ENCODE peak calls at places on chromosomes 3 and 15, in eight cellular contexts. One of them, this sample, is unnamed.

GRCh38 chr3:126307591-126308393 is 49.4 kb downstream of the KLF15 start:
- DNase-seq in esophagus muscularis mucosa: peak
- DNase-seq in fibroblast of lung: no peak
- DNase-seq in fibroblast of the aortic adventitia: no peak
- DNase-seq in cardiac fibroblast: no peak
- DNase-seq in stomach: no peak
- DNase-seq in suprapubic skin: no peak
- DNase-seq in pancreas: no peak
- DNase-seq in this sample: no peak

GRCh38 chr3:184037816-184038215 is 6.3 kb downstream of the HTR3D start:
- DNase-seq in esophagus muscularis mucosa: no peak
- DNase-seq in fibroblast of lung: no peak
- DNase-seq in fibroblast of the aortic adventitia: no peak
- DNase-seq in cardiac fibroblast: no peak
- DNase-seq in stomach: no peak
- DNase-seq in suprapubic skin: no peak
- DNase-seq in pancreas: no peak
- DNase-seq in this sample: no peak

GRCh38 chr15:57667171-57667924 is 39.2 kb upstream of the POLR2M start:
- DNase-seq in esophagus muscularis mucosa: peak
- DNase-seq in fibroblast of lung: peak
- DNase-seq in fibroblast of the aortic adventitia: peak
- DNase-seq in cardiac fibroblast: peak
- DNase-seq in stomach: no peak
- DNase-seq in suprapubic skin: no peak
- DNase-seq in pancreas: no peak
- DNase-seq in this sample: peak

GRCh38 chr3:17412950-17413530 is 329.4 kb downstream of the TBC1D5 start:
- DNase-seq in esophagus muscularis mucosa: no peak
- DNase-seq in fibroblast of lung: peak
- DNase-seq in fibroblast of the aortic adventitia: peak
- DNase-seq in cardiac fibroblast: peak
- DNase-seq in stomach: no peak
- DNase-seq in suprapubic skin: no peak
- DNase-seq in pancreas: no peak
- DNase-seq in this sample: peak

GRCh38 chr3:113677745-113678144 is 18.7 kb downstream of the USF3 start:
- DNase-seq in esophagus muscularis mucosa: no peak
- DNase-seq in fibroblast of lung: no peak
- DNase-seq in fibroblast of the aortic adventitia: no peak
- DNase-seq in cardiac fibroblast: no peak
- DNase-seq in stomach: no peak
- DNase-seq in suprapubic skin: no peak
- DNase-seq in pancreas: no peak
- DNase-seq in this sample: no peak

GRCh38 chr3:157810924-157811718 is 295.1 kb downstream of the SHOX2 start:
- DNase-seq in esophagus muscularis mucosa: no peak
- DNase-seq in fibroblast of lung: no peak
- DNase-seq in fibroblast of the aortic adventitia: no peak
- DNase-seq in cardiac fibroblast: no peak
- DNase-seq in stomach: no peak
- DNase-seq in suprapubic skin: no peak
- DNase-seq in pancreas: no peak
- DNase-seq in this sample: no peak

GRCh38 chr3:132315851-132316250 is 1.4 kb upstream of the ACP3 start:
- DNase-seq in esophagus muscularis mucosa: no peak
- DNase-seq in fibroblast of lung: peak
- DNase-seq in fibroblast of the aortic adventitia: peak
- DNase-seq in cardiac fibroblast: peak
- DNase-seq in stomach: no peak
- DNase-seq in suprapubic skin: no peak
- DNase-seq in pancreas: no peak
- DNase-seq in this sample: no peak

GRCh38 chr15:33234019-33234418 is 39.5 kb upstream of the FMN1 start:
- DNase-seq in esophagus muscularis mucosa: no peak
- DNase-seq in fibroblast of lung: peak
- DNase-seq in fibroblast of the aortic adventitia: peak
- DNase-seq in cardiac fibroblast: peak
- DNase-seq in stomach: no peak
- DNase-seq in suprapubic skin: no peak
- DNase-seq in pancreas: no peak
- DNase-seq in this sample: peak

GRCh38 chr3:10192953-10193691 is 28.4 kb downstream of the IRAK2 start:
- DNase-seq in esophagus muscularis mucosa: no peak
- DNase-seq in fibroblast of lung: peak
- DNase-seq in fibroblast of the aortic adventitia: peak
- DNase-seq in cardiac fibroblast: peak
- DNase-seq in stomach: peak
- DNase-seq in suprapubic skin: no peak
- DNase-seq in pancreas: no peak
- DNase-seq in this sample: peak

GRCh38 chr3:169945313-169945712 is 21.3 kb upstream of the SEC62 start:
- DNase-seq in esophagus muscularis mucosa: no peak
- DNase-seq in fibroblast of lung: no peak
- DNase-seq in fibroblast of the aortic adventitia: no peak
- DNase-seq in cardiac fibroblast: peak
- DNase-seq in stomach: peak
- DNase-seq in suprapubic skin: no peak
- DNase-seq in pancreas: no peak
- DNase-seq in this sample: no peak

GRCh38 chr15:57025264-57025939 is 107.0 kb downstream of the TCF12 start:
- DNase-seq in esophagus muscularis mucosa: no peak
- DNase-seq in fibroblast of lung: peak
- DNase-seq in fibroblast of the aortic adventitia: peak
- DNase-seq in cardiac fibroblast: peak
- DNase-seq in stomach: no peak
- DNase-seq in suprapubic skin: no peak
- DNase-seq in pancreas: no peak
- DNase-seq in this sample: peak

GRCh38 chr3:195185574-195185973 is 85.4 kb downstream of the XXYLT1 start:
- DNase-seq in esophagus muscularis mucosa: no peak
- DNase-seq in fibroblast of lung: no peak
- DNase-seq in fibroblast of the aortic adventitia: no peak
- DNase-seq in cardiac fibroblast: no peak
- DNase-seq in stomach: no peak
- DNase-seq in suprapubic skin: no peak
- DNase-seq in pancreas: no peak
- DNase-seq in this sample: no peak

GRCh38 chr3:177213806-177214528 is 16.7 kb upstream of the TBL1XR1 start:
- DNase-seq in esophagus muscularis mucosa: no peak
- DNase-seq in fibroblast of lung: no peak
- DNase-seq in fibroblast of the aortic adventitia: no peak
- DNase-seq in cardiac fibroblast: no peak
- DNase-seq in stomach: no peak
- DNase-seq in suprapubic skin: no peak
- DNase-seq in pancreas: no peak
- DNase-seq in this sample: peak

GRCh38 chr15:78314181-78314581 is 14.8 kb upstream of the SKIC8 start:
- DNase-seq in esophagus muscularis mucosa: no peak
- DNase-seq in fibroblast of lung: no peak
- DNase-seq in fibroblast of the aortic adventitia: no peak
- DNase-seq in cardiac fibroblast: no peak
- DNase-seq in stomach: no peak
- DNase-seq in suprapubic skin: no peak
- DNase-seq in pancreas: no peak
- DNase-seq in this sample: no peak

GRCh38 chr3:11155341-11156025 is 1.2 kb downstream of the HRH1 start:
- DNase-seq in esophagus muscularis mucosa: no peak
- DNase-seq in fibroblast of lung: peak
- DNase-seq in fibroblast of the aortic adventitia: peak
- DNase-seq in cardiac fibroblast: peak
- DNase-seq in stomach: peak
- DNase-seq in suprapubic skin: peak
- DNase-seq in pancreas: no peak
- DNase-seq in this sample: peak

GRCh38 chr3:156674911-156675743 is 737 bp downstream of the TIPARP start:
- DNase-seq in esophagus muscularis mucosa: no peak
- DNase-seq in fibroblast of lung: peak
- DNase-seq in fibroblast of the aortic adventitia: peak
- DNase-seq in cardiac fibroblast: peak
- DNase-seq in stomach: peak
- DNase-seq in suprapubic skin: peak
- DNase-seq in pancreas: peak
- DNase-seq in this sample: no peak

GRCh38 chr3:5019411-5020261 is 40.4 kb downstream of the BHLHE40 start:
- DNase-seq in esophagus muscularis mucosa: no peak
- DNase-seq in fibroblast of lung: no peak
- DNase-seq in fibroblast of the aortic adventitia: no peak
- DNase-seq in cardiac fibroblast: no peak
- DNase-seq in stomach: peak
- DNase-seq in suprapubic skin: no peak
- DNase-seq in pancreas: no peak
- DNase-seq in this sample: no peak

GRCh38 chr3:71908001-71908400 is 123.1 kb upstream of the PROK2 start:
- DNase-seq in esophagus muscularis mucosa: no peak
- DNase-seq in fibroblast of lung: no peak
- DNase-seq in fibroblast of the aortic adventitia: no peak
- DNase-seq in cardiac fibroblast: no peak
- DNase-seq in stomach: no peak
- DNase-seq in suprapubic skin: no peak
- DNase-seq in pancreas: no peak
- DNase-seq in this sample: no peak

GRCh38 chr3:156620260-156620659 is 54.1 kb upstream of the TIPARP start:
- DNase-seq in esophagus muscularis mucosa: no peak
- DNase-seq in fibroblast of lung: no peak
- DNase-seq in fibroblast of the aortic adventitia: no peak
- DNase-seq in cardiac fibroblast: no peak
- DNase-seq in stomach: no peak
- DNase-seq in suprapubic skin: no peak
- DNase-seq in pancreas: no peak
- DNase-seq in this sample: no peak

GRCh38 chr15:99108993-99109392 is 4.1 kb downstream of the SYNM start:
- DNase-seq in esophagus muscularis mucosa: no peak
- DNase-seq in fibroblast of lung: no peak
- DNase-seq in fibroblast of the aortic adventitia: no peak
- DNase-seq in cardiac fibroblast: no peak
- DNase-seq in stomach: no peak
- DNase-seq in suprapubic skin: no peak
- DNase-seq in pancreas: no peak
- DNase-seq in this sample: no peak

GRCh38 chr3:187808466-187809291 is 63.4 kb upstream of the BCL6 start:
- DNase-seq in esophagus muscularis mucosa: no peak
- DNase-seq in fibroblast of lung: no peak
- DNase-seq in fibroblast of the aortic adventitia: no peak
- DNase-seq in cardiac fibroblast: no peak
- DNase-seq in stomach: no peak
- DNase-seq in suprapubic skin: no peak
- DNase-seq in pancreas: no peak
- DNase-seq in this sample: no peak

GRCh38 chr3:79947469-79947868 is 179.7 kb upstream of the ROBO1 start:
- DNase-seq in esophagus muscularis mucosa: no peak
- DNase-seq in fibroblast of lung: no peak
- DNase-seq in fibroblast of the aortic adventitia: no peak
- DNase-seq in cardiac fibroblast: no peak
- DNase-seq in stomach: no peak
- DNase-seq in suprapubic skin: no peak
- DNase-seq in pancreas: no peak
- DNase-seq in this sample: no peak

GRCh38 chr15:72272997-72273352 is 621 bp upstream of the PARP6 start:
- DNase-seq in esophagus muscularis mucosa: no peak
- DNase-seq in fibroblast of lung: no peak
- DNase-seq in fibroblast of the aortic adventitia: no peak
- DNase-seq in cardiac fibroblast: no peak
- DNase-seq in stomach: no peak
- DNase-seq in suprapubic skin: no peak
- DNase-seq in pancreas: no peak
- DNase-seq in this sample: no peak
- TF ChIP-seq CTCF in esophagus muscularis mucosa: no peak
- TF ChIP-seq CTCF in fibroblast of lung: no peak
- TF ChIP-seq CTCF in fibroblast of the aortic adventitia: no peak
- TF ChIP-seq CTCF in cardiac fibroblast: no peak
- TF ChIP-seq CTCF in stomach: no peak
- TF ChIP-seq CTCF in suprapubic skin: no peak
- TF ChIP-seq CTCF in pancreas: no peak
- TF ChIP-seq CTCF in this sample: no peak

DNA sequence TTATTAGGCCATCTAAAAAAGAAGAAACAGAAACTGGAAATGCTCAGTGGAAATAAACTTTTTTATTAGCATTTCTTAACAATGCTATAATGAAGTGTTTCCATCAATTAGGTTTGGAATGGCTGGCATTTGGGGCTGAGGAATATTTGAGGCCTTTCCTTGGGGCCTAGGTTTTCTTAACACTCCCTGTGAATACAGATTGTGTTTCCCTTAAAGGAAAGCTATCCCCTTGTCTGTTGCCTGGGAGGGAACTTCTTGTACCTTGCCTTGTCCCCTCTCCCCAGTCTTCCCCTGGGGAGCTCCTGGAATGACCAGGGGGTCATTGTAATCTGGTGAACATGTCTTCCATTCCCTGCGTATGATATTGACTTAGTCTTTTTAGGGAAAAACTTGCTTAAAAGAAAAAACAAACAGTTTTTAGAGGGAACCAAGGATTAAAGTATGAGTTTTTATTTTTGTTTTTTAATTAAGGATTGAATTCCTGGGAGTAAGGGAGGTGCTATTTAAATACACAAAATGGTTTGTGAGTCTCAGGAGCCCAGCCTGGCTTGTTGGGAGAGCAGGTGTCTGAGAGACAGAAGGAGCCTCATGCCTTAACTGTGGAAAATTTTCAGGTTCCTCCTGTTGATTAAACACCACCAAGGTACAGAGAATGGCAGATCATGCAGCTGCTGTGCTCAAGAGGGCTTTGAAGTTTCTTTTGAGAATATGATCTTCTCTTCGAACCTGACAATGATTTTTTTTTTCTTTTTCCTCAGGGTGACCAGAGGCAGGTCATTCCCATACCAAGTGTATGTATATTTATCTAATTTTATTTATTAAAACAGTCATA is 34.0 kb upstream of the VILL start:
- DNase-seq in esophagus muscularis mucosa: no peak
- DNase-seq in fibroblast of lung: no peak
- DNase-seq in fibroblast of the aortic adventitia: no peak
- DNase-seq in cardiac fibroblast: no peak
- DNase-seq in stomach: no peak
- DNase-seq in suprapubic skin: no peak
- DNase-seq in pancreas: no peak
- DNase-seq in this sample: no peak
- H3K4me3 ChIP-seq in esophagus muscularis mucosa: no peak
- H3K4me3 ChIP-seq in fibroblast of lung: no peak
- H3K4me3 ChIP-seq in fibroblast of the aortic adventitia: no peak
- H3K4me3 ChIP-seq in cardiac fibroblast: no peak
- H3K4me3 ChIP-seq in stomach: no peak
- H3K4me3 ChIP-seq in suprapubic skin: no peak
- H3K4me3 ChIP-seq in pancreas: no peak
- H3K4me3 ChIP-seq in this sample: no peak

GRCh38 chr15:69060041-69060481 is 45.6 kb downstream of the NOX5 start:
- DNase-seq in esophagus muscularis mucosa: no peak
- DNase-seq in fibroblast of lung: no peak
- DNase-seq in fibroblast of the aortic adventitia: no peak
- DNase-seq in cardiac fibroblast: no peak
- DNase-seq in stomach: peak
- DNase-seq in suprapubic skin: no peak
- DNase-seq in pancreas: peak
- DNase-seq in this sample: no peak
- TF ChIP-seq CTCF in esophagus muscularis mucosa: no peak
- TF ChIP-seq CTCF in fibroblast of lung: no peak
- TF ChIP-seq CTCF in fibroblast of the aortic adventitia: no peak
- TF ChIP-seq CTCF in cardiac fibroblast: no peak
- TF ChIP-seq CTCF in stomach: no peak
- TF ChIP-seq CTCF in suprapubic skin: no peak
- TF ChIP-seq CTCF in pancreas: no peak
- TF ChIP-seq CTCF in this sample: no peak

GRCh38 chr3:133745981-133746721 is at the start of gene TF:
- DNase-seq in esophagus muscularis mucosa: peak
- DNase-seq in fibroblast of lung: no peak
- DNase-seq in fibroblast of the aortic adventitia: no peak
- DNase-seq in cardiac fibroblast: peak
- DNase-seq in stomach: no peak
- DNase-seq in suprapubic skin: no peak
- DNase-seq in pancreas: no peak
- DNase-seq in this sample: no peak
- H3K4me3 ChIP-seq in esophagus muscularis mucosa: peak
- H3K4me3 ChIP-seq in fibroblast of lung: no peak
- H3K4me3 ChIP-seq in fibroblast of the aortic adventitia: no peak
- H3K4me3 ChIP-seq in cardiac fibroblast: no peak
- H3K4me3 ChIP-seq in stomach: no peak
- H3K4me3 ChIP-seq in suprapubic skin: peak
- H3K4me3 ChIP-seq in pancreas: no peak
- H3K4me3 ChIP-seq in this sample: no peak

This sample was measured in AG10803.